ENCODE peak calls at places on chromosomes 13 and 19, in four cellular contexts. M, S, V and C are unnamed samples.

GRCh38 chr13:59112375-59112774 is 1051.4 kb downstream of the DIAPH3 start:
- DNase-seq in S (peak), M (peak), V (no peak), C (no peak)

GRCh38 chr19:33794578-33795369 is 1.9 kb upstream of the KCTD15 start:
- DNase-seq in V (no peak), S (peak), M (no peak), C (no peak)

GRCh38 chr13:58963321-58963720 is 1200.4 kb downstream of the DIAPH3 start:
- DNase-seq in S (no peak), V (no peak), M (no peak), C (no peak)

GRCh38 chr13:25733061-25733491 is 318.7 kb downstream of the SHISA2 start:
- DNase-seq in M (no peak), S (no peak), V (no peak), C (no peak)

GRCh38 chr19:49363265-49364082 is at the start of gene DKKL1:
- DNase-seq in V (peak), M (peak), S (peak), C (peak)

GRCh38 chr19:53883231-53883661 is 1.2 kb downstream of the PRKCG start:
- DNase-seq in V (no peak), M (no peak), S (no peak), C (no peak)

GRCh38 chr13:77002590-77003190 is 10.8 kb downstream of the CLN5 start:
- DNase-seq in M (peak), V (peak), S (peak), C (no peak)

GRCh38 chr13:28318418-28318995 is 176.4 kb downstream of the FLT1 start:
- DNase-seq in S (no peak), M (no peak), V (no peak), C (no peak)

GRCh38 chr13:19981685-19982238 is 23.2 kb downstream of the ZMYM2 start:
- DNase-seq in M (no peak), S (no peak), V (no peak), C (no peak)

GRCh38 chr13:23899555-23899954 is 2.3 kb upstream of the C1QTNF9B start:
- DNase-seq in V (peak), S (peak), M (peak), C (no peak)

GRCh38 chr13:36344173-36344572 is 2.0 kb downstream of the SPART start:
- DNase-seq in S (no peak), V (no peak), M (peak), C (no peak)

GRCh38 chr19:1469936-1470863 is 8.8 kb downstream of the C19orf25 start:
- DNase-seq in S (no peak), V (no peak), M (no peak), C (no peak)

GRCh38 chr13:98033277-98034247 is 80.1 kb downstream of the IPO5 start:
- DNase-seq in S (peak), V (peak), M (peak), C (no peak)

GRCh38 chr13:59931621-59932020 is 232.1 kb downstream of the DIAPH3 start:
- DNase-seq in S (no peak), V (no peak), M (no peak), C (no peak)

GRCh38 chr13:101144808-101145419 is 271.4 kb downstream of the NALCN start:
- DNase-seq in S (peak), V (peak), M (peak), C (peak)
- TF ChIP-seq CHD2 in S (no peak), V (no peak), M (no peak), C (no peak)

DNA sequence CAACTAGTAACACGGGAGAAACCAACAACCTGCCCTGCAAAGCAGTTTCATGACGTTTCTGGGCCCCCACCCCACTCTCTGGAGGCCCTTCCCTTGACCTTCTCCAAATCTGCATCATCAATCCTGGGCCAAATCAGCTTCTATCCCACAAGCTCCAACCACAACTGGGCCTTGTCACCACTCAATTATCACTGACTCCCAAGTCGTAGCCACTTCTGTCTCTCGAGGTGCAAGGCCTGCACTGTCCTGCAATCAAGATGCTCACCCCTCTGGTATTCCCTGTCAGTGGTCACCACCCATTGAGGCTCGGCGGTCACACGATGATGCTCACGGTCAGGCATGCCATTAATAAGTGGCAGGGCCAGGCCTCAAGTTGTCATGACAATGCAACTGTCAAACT is 7.4 kb downstream of the ELAVL1 start:
- DNase-seq in S (no peak), M (no peak), V (no peak), C (no peak)
- TF ChIP-seq CHD2 in S (no peak), M (no peak), V (no peak), C (no peak)

DNA sequence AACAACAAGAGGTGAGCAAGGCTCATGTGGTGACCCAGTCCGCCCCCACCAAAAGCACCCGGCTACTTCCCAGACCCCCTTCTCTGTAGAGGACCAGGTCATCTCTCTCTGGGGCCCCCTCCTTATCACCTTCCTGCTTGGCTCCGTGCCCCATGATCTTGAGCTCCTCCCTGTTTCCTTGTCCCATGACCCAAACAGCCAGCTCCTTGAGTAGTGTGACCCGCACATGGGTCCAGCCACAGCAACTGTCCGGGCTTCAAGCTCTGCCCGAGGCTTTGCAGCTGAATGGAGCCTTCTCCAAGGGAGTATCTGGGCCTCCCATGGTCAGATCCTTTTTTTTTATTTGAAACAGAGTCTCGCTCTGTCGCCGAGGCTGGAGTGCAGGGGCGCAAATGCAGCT is 61.8 kb downstream of the MYO9B start:
- DNase-seq in S (no peak), V (no peak), M (no peak), C (no peak)
- TF ChIP-seq CHD2 in S (no peak), V (no peak), M (no peak), C (no peak)

GRCh38 chr13:113539822-113540221 is 44.7 kb upstream of the TFDP1 start:
- DNase-seq in M (no peak), S (no peak), V (no peak), C (no peak)
- TF ChIP-seq CHD2 in M (no peak), S (no peak), V (no peak), C (no peak)